ENCODE peak calls at places on chromosome X, in seven cellular contexts. O is AML-193, C is NCI-H1417 treated with DMSO at 0.1 percent for 48 hours, W is A549, H is T-cell, U is AG20443, G is endodermal cell. F is an unnamed sample.

GRCh38 chrX:67523932-67524331 is 19.9 kb upstream of the AR start:
- DNase-seq in O (no peak), C (no peak), W (no peak), H (no peak), U (no peak), G (no peak), F (no peak)

GRCh38 chrX:19063030-19063429 is 59.2 kb downstream of the ADGRG2 start:
- DNase-seq in O (no peak), C (no peak), W (peak), H (no peak), U (peak), G (no peak), F (no peak)

GRCh38 chrX:115013705-115014104 is 3.7 kb downstream of the IL13RA2 start:
- DNase-seq in O (no peak), C (no peak), W (no peak), H (no peak), U (no peak), G (no peak), F (no peak)

GRCh38 chrX:33324099-33324498 is 112.8 kb upstream of the DMD start:
- DNase-seq in O (no peak), C (no peak), W (no peak), H (no peak), U (no peak), G (no peak), F (no peak)

GRCh38 chrX:143634701-143635442 is 1.0 kb downstream of the SLITRK4 start:
- DNase-seq in O (no peak), C (no peak), W (no peak), H (no peak), U (peak), G (peak), F (no peak)

GRCh38 chrX:37425370-37425769 is 76.2 kb downstream of the PRRG1 start:
- DNase-seq in O (no peak), C (no peak), W (no peak), H (no peak), U (no peak), G (no peak), F (no peak)

GRCh38 chrX:101385795-101386541 is at the start of gene BTK:
- DNase-seq in O (peak), C (no peak), W (no peak), H (no peak), U (no peak), G (no peak), F (peak)

GRCh38 chrX:111244238-111244750 is 26.0 kb downstream of the CAPN6 start:
- DNase-seq in O (peak), C (no peak), W (peak), H (no peak), U (peak), G (no peak), F (peak)

GRCh38 chrX:74925210-74926088 is at the start of gene NEXMIF:
- DNase-seq in O (no peak), C (no peak), W (peak), H (peak), U (peak), G (no peak), F (peak)

GRCh38 chrX:39194673-39195072 is 393.4 kb downstream of the MID1IP1 start:
- DNase-seq in O (no peak), C (no peak), W (no peak), H (no peak), U (no peak), G (no peak), F (no peak)

GRCh38 chrX:134453631-134454030 is 6.3 kb upstream of the HPRT1 start:
- DNase-seq in O (no peak), C (no peak), W (no peak), H (no peak), U (no peak), G (no peak), F (no peak)

GRCh38 chrX:39162322-39162721 is 361.1 kb downstream of the MID1IP1 start:
- DNase-seq in O (no peak), C (no peak), W (no peak), H (peak), U (peak), G (peak), F (no peak)

GRCh38 chrX:2523911-2524310 is 23.1 kb upstream of the DHRSX start:
- DNase-seq in O (no peak), C (no peak), W (no peak), H (no peak), U (no peak), G (no peak), F (no peak)

GRCh38 chrX:153573999-153574398 is 24.9 kb downstream of the CCNQ start:
- DNase-seq in O (no peak), C (no peak), W (no peak), H (no peak), U (no peak), G (peak), F (no peak)

GRCh38 chrX:134603806-134604700 is 54.2 kb downstream of the PLAC1 start:
- DNase-seq in O (no peak), C (no peak), W (peak), H (no peak), U (peak), G (no peak), F (no peak)

GRCh38 chrX:43716696-43717095 is 60.6 kb downstream of the MAOA start:
- DNase-seq in O (no peak), C (no peak), W (no peak), H (no peak), U (no peak), G (no peak), F (no peak)